ENCODE peak calls at places on chromosome 17, in six cellular contexts. K, Z, O, J, A and E are unnamed samples.

GRCh38 chr17:44932096-44932495 is 15.5 kb downstream of the KIF18B start:
- DNase-seq in K (peak), Z (no peak), O (no peak), J (no peak), A (peak), E (peak)

GRCh38 chr17:71472809-71473789 is 647.7 kb upstream of the SOX9 start:
- DNase-seq in K (no peak), Z (no peak), O (no peak), J (no peak), A (no peak), E (no peak)

GRCh38 chr17:36935681-36936454 is 1.4 kb upstream of the LHX1 start:
- DNase-seq in K (no peak), Z (no peak), O (no peak), J (peak), A (no peak), E (no peak)

GRCh38 chr17:5571281-5571680 is 13.0 kb downstream of the NLRP1 start:
- DNase-seq in K (no peak), Z (no peak), O (no peak), J (no peak), A (no peak), E (no peak)

GRCh38 chr17:63956296-63956920 is 16.3 kb downstream of the SCN4A start:
- DNase-seq in K (no peak), Z (no peak), O (no peak), J (no peak), A (no peak), E (no peak)

GRCh38 chr17:50908860-50909764 is 43.0 kb upstream of the TOB1 start:
- DNase-seq in K (peak), Z (peak), O (peak), J (peak), A (peak), E (no peak)

GRCh38 chr17:50668025-50668837 is 33.5 kb downstream of the ABCC3 start:
- DNase-seq in K (no peak), Z (no peak), O (no peak), J (no peak), A (no peak), E (no peak)

GRCh38 chr17:1455748-1456599 is at the start of gene CRK:
- DNase-seq in K (peak), Z (peak), O (peak), J (peak), A (peak), E (peak)

GRCh38 chr17:4249452-4250029 is 14.2 kb downstream of the ANKFY1 start:
- DNase-seq in K (no peak), Z (no peak), O (no peak), J (no peak), A (no peak), E (no peak)

GRCh38 chr17:64420143-64420670 is 28.7 kb upstream of the MILR1 start:
- DNase-seq in K (no peak), Z (no peak), O (no peak), J (no peak), A (no peak), E (peak)

GRCh38 chr17:9646556-9646905 is 1.2 kb downstream of the USP43 start:
- DNase-seq in K (no peak), Z (no peak), O (no peak), J (peak), A (no peak), E (no peak)

GRCh38 chr17:32875904-32876413 is 965 bp downstream of the MYO1D start:
- DNase-seq in K (no peak), Z (no peak), O (no peak), J (no peak), A (no peak), E (no peak)

GRCh38 chr17:81239714-81240555 is 817 bp downstream of the NDUFAF8 start:
- DNase-seq in K (no peak), Z (no peak), O (no peak), J (no peak), A (no peak), E (no peak)

GRCh38 chr17:34474706-34475105 is 104.7 kb upstream of the TMEM132E start:
- DNase-seq in K (no peak), Z (no peak), O (no peak), J (no peak), A (no peak), E (no peak)

GRCh38 chr17:38868095-38868967 is 1.5 kb upstream of the LASP1 start:
- DNase-seq in K (no peak), Z (no peak), O (no peak), J (peak), A (peak), E (no peak)

GRCh38 chr17:10067446-10068143 is 130.8 kb downstream of the GAS7 start:
- DNase-seq in K (no peak), Z (no peak), O (no peak), J (no peak), A (no peak), E (no peak)

GRCh38 chr17:41511716-41512115 is 6.3 kb upstream of the KRT13 start:
- DNase-seq in K (no peak), Z (no peak), O (no peak), J (no peak), A (no peak), E (no peak)

GRCh38 chr17:81991684-81992513 is 14.5 kb downstream of the ASPSCR1 start:
- DNase-seq in K (peak), Z (no peak), O (no peak), J (peak), A (peak), E (no peak)

GRCh38 chr17:61312406-61313295 is 87.0 kb upstream of the TBX2 start:
- DNase-seq in K (no peak), Z (no peak), O (no peak), J (no peak), A (no peak), E (no peak)

GRCh38 chr17:17186551-17187505 is 19.3 kb downstream of the PLD6 start:
- DNase-seq in K (no peak), Z (no peak), O (no peak), J (no peak), A (no peak), E (no peak)

GRCh38 chr17:81193051-81193410 is 27.0 kb upstream of the AATK start:
- DNase-seq in K (no peak), Z (no peak), O (no peak), J (no peak), A (no peak), E (no peak)

GRCh38 chr17:80164185-80164584 is 5.6 kb upstream of the CARD14 start:
- DNase-seq in K (no peak), Z (no peak), O (no peak), J (no peak), A (no peak), E (no peak)

GRCh38 chr17:79201536-79202227 is 127.1 kb downstream of the ENGASE start:
- DNase-seq in K (no peak), Z (no peak), O (no peak), J (no peak), A (no peak), E (no peak)

GRCh38 chr17:81735181-81736102 is 23.4 kb downstream of the SLC25A10 start:
- DNase-seq in K (peak), Z (no peak), O (no peak), J (no peak), A (no peak), E (no peak)

GRCh38 chr17:41521574-41522261 is 3.0 kb upstream of the KRT15 start:
- DNase-seq in K (peak), Z (no peak), O (peak), J (no peak), A (no peak), E (no peak)

GRCh38 chr17:15444805-15445204 is 22.6 kb downstream of the CDRT4 start:
- DNase-seq in K (no peak), Z (no peak), O (no peak), J (peak), A (no peak), E (no peak)

GRCh38 chr17:51948128-51948527 is 210.4 kb downstream of the CA10 start:
- DNase-seq in K (no peak), Z (no peak), O (no peak), J (no peak), A (no peak), E (no peak)

GRCh38 chr17:80817321-80817845 is 174.3 kb upstream of the CHMP6 start:
- DNase-seq in K (peak), Z (no peak), O (no peak), J (peak), A (no peak), E (no peak)

GRCh38 chr17:19260958-19261357 is 23.8 kb downstream of the EPN2 start:
- DNase-seq in K (no peak), Z (no peak), O (no peak), J (no peak), A (no peak), E (no peak)
- TF ChIP-seq CTCF in K (no peak), Z (no peak), O (no peak), J (no peak), A (peak), E (no peak)

GRCh38 chr17:6856054-6856453 is 24.5 kb upstream of the TEKT1 start:
- DNase-seq in K (no peak), Z (no peak), O (no peak), J (no peak), A (no peak), E (no peak)

GRCh38 chr17:6857904-6858303 is 26.4 kb upstream of the TEKT1 start:
- DNase-seq in K (no peak), Z (no peak), O (no peak), J (no peak), A (no peak), E (no peak)

GRCh38 chr17:6857336-6857735 is 25.8 kb upstream of the TEKT1 start:
- DNase-seq in K (no peak), Z (no peak), O (no peak), J (no peak), A (no peak), E (no peak)

GRCh38 chr17:6853764-6854442 is 22.4 kb upstream of the TEKT1 start:
- DNase-seq in K (no peak), Z (no peak), O (no peak), J (no peak), A (no peak), E (no peak)
- TF ChIP-seq CTCF in K (peak), Z (no peak), O (peak), J (no peak), A (peak), E (no peak)

GRCh38 chr17:58432806-58433573 is 15.7 kb upstream of the RNF43 start:
- DNase-seq in K (no peak), Z (no peak), O (no peak), J (no peak), A (no peak), E (no peak)
- TF ChIP-seq CTCF in K (no peak), Z (no peak), O (no peak), J (no peak), A (no peak), E (no peak)

DNA sequence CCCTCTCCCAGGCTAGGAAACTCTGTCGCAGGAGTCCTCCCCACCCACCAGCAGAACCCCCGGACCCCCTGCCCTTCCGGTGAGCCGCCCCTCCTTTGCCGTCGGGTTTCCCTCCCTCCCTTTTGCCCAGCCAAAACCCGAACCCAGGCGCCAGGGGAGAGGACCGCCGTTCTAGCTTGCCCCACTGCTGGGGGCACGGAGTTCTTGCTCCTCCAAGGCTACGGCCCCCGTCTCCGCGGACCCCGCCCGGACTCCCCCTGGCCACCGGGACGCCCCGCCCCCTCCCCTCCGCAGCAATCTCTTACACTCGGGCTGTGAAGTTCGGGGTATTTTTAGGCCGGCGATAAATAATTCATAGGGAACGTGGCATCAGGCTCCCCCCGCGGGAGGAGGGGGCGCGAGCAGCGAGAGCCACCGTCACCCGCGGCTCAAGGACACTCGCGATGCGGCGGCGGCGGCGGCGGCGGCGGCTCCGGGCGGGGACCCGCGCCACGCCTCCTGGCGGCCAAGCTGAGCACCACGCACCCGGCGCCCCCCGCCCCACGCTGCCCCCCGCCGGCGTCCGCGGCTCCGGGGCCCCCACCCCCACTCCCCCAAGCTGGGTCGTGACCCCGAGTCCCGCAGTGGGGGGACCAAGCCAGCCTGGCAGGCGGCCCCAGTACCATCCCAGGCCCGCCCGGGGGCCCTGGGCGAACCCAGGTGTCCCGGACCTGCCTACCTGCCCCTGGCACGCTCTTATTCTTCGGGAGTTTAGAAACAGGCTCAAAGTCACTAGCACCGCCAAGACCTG is at the start of gene GRIN2C:
- DNase-seq in K (no peak), Z (no peak), O (no peak), J (no peak), A (no peak), E (peak)
- TF ChIP-seq CTCF in K (peak), Z (peak), O (peak), J (no peak), A (peak), E (peak)

DNA sequence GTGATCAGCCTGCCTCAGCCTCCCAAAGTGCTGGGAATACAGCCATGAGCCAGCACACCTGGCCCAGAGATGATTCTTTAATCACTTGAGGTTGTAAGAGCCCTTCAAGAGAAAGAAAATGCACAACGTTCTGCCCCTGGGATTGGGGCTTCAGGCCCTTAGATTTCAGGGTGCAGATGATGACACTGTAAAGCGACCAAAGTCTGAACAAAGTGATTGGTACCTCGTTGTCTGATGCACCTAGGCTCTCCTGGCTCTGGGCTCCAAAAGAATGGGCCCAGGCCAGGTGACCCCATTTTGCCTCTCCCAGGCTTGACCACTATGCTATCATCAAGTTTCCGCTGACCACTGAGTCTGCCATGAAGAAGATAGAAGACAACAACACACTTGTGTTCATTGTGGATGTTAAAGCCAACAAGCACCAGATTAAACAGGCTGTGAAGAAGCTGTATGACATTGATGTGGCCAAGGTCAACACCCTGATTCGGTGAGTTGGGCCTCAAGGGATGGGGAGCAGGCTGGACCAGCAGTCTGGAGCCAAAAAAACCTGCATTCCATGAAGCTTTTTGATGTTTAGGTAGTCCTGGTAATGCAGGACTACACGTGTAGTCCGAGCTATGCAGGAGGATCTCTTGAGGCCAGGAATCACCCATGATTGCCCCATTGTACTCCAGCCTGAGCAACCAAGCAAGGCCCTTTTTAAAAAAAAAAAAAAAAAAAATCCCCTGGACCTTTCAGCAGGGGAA is 2.8 kb downstream of the RPL23A start:
- DNase-seq in K (no peak), Z (no peak), O (no peak), J (no peak), A (no peak), E (no peak)
- TF ChIP-seq CTCF in K (no peak), Z (no peak), O (no peak), J (no peak), A (no peak), E (no peak)